ENCODE peak calls at places on chromosome 16, in eight cellular contexts. Q, J, L, P, S, H, Z and C are unnamed samples.

GRCh38 chr16:90044111-90044551 is 24.9 kb upstream of the DBNDD1 start:
- DNase-seq in P (peak; percentile 31), J (no peak), Q (peak; percentile 44), Z (no peak), L (no peak), H (no peak), S (no peak), C (no peak)

GRCh38 chr16:83814654-83814985 is 6.8 kb downstream of the HSBP1 start:
- DNase-seq in Z (no peak), S (no peak), J (no peak), P (no peak), L (no peak), H (no peak), Q (no peak), C (no peak)

GRCh38 chr16:83955218-83956130 is 2.4 kb downstream of the OSGIN1 start:
- DNase-seq in S (no peak), Z (no peak), L (no peak), Q (peak; percentile 54), P (peak; percentile 47), H (peak; percentile 57), J (no peak), C (no peak)

GRCh38 chr16:11390573-11391495 is 45.6 kb downstream of the RMI2 start:
- DNase-seq in J (no peak), Z (no peak), H (no peak), S (peak; percentile 50), Q (no peak), L (no peak), P (no peak), C (no peak)

GRCh38 chr16:50960517-50961202 is 190.4 kb downstream of the SALL1 start:
- DNase-seq in S (peak; percentile 26), J (no peak), Z (no peak), L (no peak), H (no peak), P (no peak), Q (no peak), C (no peak)

GRCh38 chr16:21625026-21625425 is 25.6 kb downstream of the METTL9 start:
- DNase-seq in H (no peak), J (no peak), Z (no peak), P (no peak), Q (no peak), L (no peak), S (no peak), C (no peak)

GRCh38 chr16:58324792-58325191 is 30.0 kb upstream of the PRSS54 start:
- DNase-seq in J (no peak), S (no peak), H (no peak), L (no peak), P (no peak), Q (no peak), Z (no peak), C (no peak)

GRCh38 chr16:87278191-87279093 is 38.8 kb downstream of the C16orf95 start:
- DNase-seq in Q (peak; percentile 71), S (peak; percentile 89), Z (peak; percentile 74), P (peak; percentile 84), L (peak; percentile 66), J (no peak), H (peak; percentile 62), C (peak; percentile 34)

GRCh38 chr16:84501077-84501735 is 3.3 kb downstream of the MEAK7 start:
- DNase-seq in L (no peak), Q (peak; percentile 67), P (peak; percentile 39), H (no peak), Z (no peak), S (no peak), J (no peak), C (no peak)

GRCh38 chr16:57519796-57520360 is 16.5 kb downstream of the CCDC102A start:
- DNase-seq in S (peak; percentile 86), L (peak; percentile 65), Z (peak; percentile 91), J (peak; percentile 51), H (peak; percentile 84), P (peak; percentile 60), Q (peak; percentile 36), C (peak; percentile 65)

GRCh38 chr16:4115941-4116327 is 308 bp downstream of the ADCY9 start:
- DNase-seq in S (no peak), Q (no peak), Z (no peak), J (no peak), P (no peak), L (no peak), H (no peak), C (no peak)

GRCh38 chr16:50282010-50282538 is 15.7 kb downstream of the ADCY7 start:
- DNase-seq in L (no peak), H (no peak), Z (no peak), Q (peak; percentile 74), J (peak; percentile 88), P (peak; percentile 69), S (no peak), C (no peak)

GRCh38 chr16:84279871-84280270 is 14.8 kb upstream of the WFDC1 start:
- DNase-seq in L (no peak), Q (no peak), S (no peak), P (no peak), Z (no peak), H (no peak), J (no peak), C (no peak)

GRCh38 chr16:23280483-23280967 is 21.6 kb upstream of the SCNN1B start:
- DNase-seq in Q (peak; percentile 38), J (no peak), P (peak; percentile 3), Z (no peak), L (no peak), S (no peak), H (no peak), C (no peak)

DNA sequence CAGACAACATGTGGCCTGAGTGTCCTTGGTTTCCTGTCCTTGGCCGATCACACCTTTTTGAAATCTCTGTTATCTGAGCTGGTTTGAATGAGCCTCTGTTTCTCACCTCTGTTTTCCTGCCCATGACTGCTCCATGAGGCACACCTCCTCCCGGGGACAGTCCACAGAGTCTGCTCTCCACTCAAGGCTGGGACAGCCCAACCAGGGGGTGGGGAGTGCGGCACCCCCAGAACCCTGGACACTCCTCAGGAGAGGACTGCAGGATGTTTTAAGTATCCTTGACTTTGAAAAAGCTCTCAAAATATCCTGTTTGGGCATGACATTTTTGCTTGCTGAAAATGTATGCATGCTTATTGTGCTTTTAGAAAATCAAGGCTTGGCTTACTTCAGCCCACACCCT is 333.0 kb upstream of the N4BP1 start:
- DNase-seq in Q (no peak), J (no peak), S (no peak), P (no peak), Z (no peak), L (no peak), H (no peak), C (no peak)
- TF ChIP-seq CTCF in Q (no peak), J (no peak), S (no peak), P (no peak), Z (no peak), L (no peak), H (no peak), C (no peak)

GRCh38 chr16:65702707-65703402 is 581.0 kb upstream of the CDH11 start:
- DNase-seq in Q (peak; percentile 73), S (no peak), Z (peak; percentile 35), P (no peak), L (no peak), H (no peak), J (no peak), C (no peak)

GRCh38 chr16:65700599-65700998 is 578.7 kb upstream of the CDH11 start:
- DNase-seq in S (no peak), L (no peak), H (no peak), Q (no peak), Z (no peak), J (no peak), P (no peak), C (no peak)

GRCh38 chr16:65698943-65699342 is 577.1 kb upstream of the CDH11 start:
- DNase-seq in Q (peak; percentile 68), H (no peak), L (no peak), S (peak; percentile 50), P (peak; percentile 25), Z (no peak), J (no peak), C (no peak)

GRCh38 chr16:65710107-65710506 is 588.2 kb upstream of the CDH11 start:
- DNase-seq in S (no peak), P (no peak), H (no peak), Q (no peak), Z (no peak), L (no peak), J (no peak), C (no peak)

GRCh38 chr16:65704866-65705265 is 583.0 kb upstream of the CDH11 start:
- DNase-seq in P (no peak), S (peak; percentile 8), Q (no peak), H (no peak), Z (peak; percentile 24), J (no peak), L (no peak), C (no peak)
- TF ChIP-seq CTCF in P (peak; percentile 31), S (peak; percentile 59), Q (peak; percentile 39), H (no peak), Z (peak; percentile 57), J (peak; percentile 18), L (no peak), C (no peak)

GRCh38 chr16:74936902-74937560 is 47.9 kb downstream of the WDR59 start:
- DNase-seq in Q (peak; percentile 70), J (no peak), H (no peak), P (peak; percentile 83), L (no peak), S (no peak), Z (no peak), C (no peak)
- TF ChIP-seq CTCF in Q (peak; percentile 8), J (no peak), H (no peak), P (no peak), L (no peak), S (no peak), Z (no peak), C (no peak)

GRCh38 chr16:28200661-28201060 is 11.1 kb downstream of the XPO6 start:
- DNase-seq in Z (no peak), H (no peak), Q (no peak), S (no peak), P (no peak), L (no peak), J (no peak), C (no peak)

GRCh38 chr16:28204622-28205021 is 7.1 kb downstream of the XPO6 start:
- DNase-seq in H (no peak), L (no peak), Z (no peak), P (no peak), J (no peak), Q (no peak), S (no peak), C (no peak)

GRCh38 chr16:28204211-28204610 is 7.6 kb downstream of the XPO6 start:
- DNase-seq in H (no peak), Q (no peak), L (no peak), S (no peak), J (no peak), P (no peak), Z (no peak), C (no peak)

GRCh38 chr16:28205117-28205899 is 6.5 kb downstream of the XPO6 start:
- DNase-seq in S (no peak), P (no peak), Z (no peak), H (no peak), L (no peak), J (no peak), Q (no peak), C (no peak)

DNA sequence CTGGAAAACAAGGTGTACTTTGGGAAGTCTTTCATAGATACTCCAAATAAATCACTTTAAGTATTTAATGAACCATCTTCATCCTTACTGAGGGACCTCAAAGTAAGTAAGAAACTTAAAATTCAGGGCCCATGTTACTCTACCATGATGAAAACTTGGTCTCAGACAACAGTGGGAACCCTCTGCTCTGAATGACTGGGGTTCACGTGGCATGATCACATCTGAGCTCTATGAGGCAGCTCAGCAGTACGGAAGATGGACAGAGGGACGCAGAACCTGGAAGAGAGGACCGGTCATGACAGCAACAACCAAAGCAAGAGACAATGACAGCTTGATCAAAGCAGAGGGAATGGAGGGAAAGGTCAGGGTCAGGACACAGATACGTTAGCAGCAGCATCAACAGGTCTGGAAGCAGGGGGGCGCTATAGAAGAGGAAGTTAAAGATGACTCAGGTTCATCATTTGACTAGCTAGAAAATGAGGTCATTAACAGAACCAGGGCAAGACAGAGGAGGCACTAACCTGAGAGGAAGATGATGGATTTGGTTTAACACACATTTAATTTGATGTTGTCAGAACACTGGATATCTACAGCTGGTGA is 9.5 kb downstream of the XPO6 start:
- DNase-seq in Q (no peak), S (no peak), P (no peak), L (no peak), H (no peak), Z (no peak), J (no peak), C (no peak)
- TF ChIP-seq CTCF in Q (no peak), S (no peak), P (no peak), L (no peak), H (no peak), Z (peak; percentile 4), J (no peak), C (no peak)